ENCODE peak calls at places on chromosome 19, in five cellular contexts. W is CD8-positive, alpha-beta memory T cell; T is kidney; M is sigmoid colon; I is heart left ventricle. Q is an unnamed sample.

GRCh38 chr19:49855676-49856573 is 5.0 kb downstream of the PTOV1 start:
- DNase-seq in M (no peak), W (no peak), T (no peak), I (no peak), Q (no peak)

GRCh38 chr19:4525563-4526002 is 7.3 kb upstream of the PLIN4 start:
- DNase-seq in T (no peak), W (no peak), M (no peak), I (no peak), Q (no peak)

GRCh38 chr19:47331931-47332547 is at the start of gene C5AR2:
- DNase-seq in T (no peak), M (no peak), I (no peak), W (no peak), Q (no peak)

GRCh38 chr19:4198467-4199126 is 16.1 kb downstream of the ANKRD24 start:
- DNase-seq in T (no peak), W (no peak), M (no peak), I (no peak), Q (no peak)

GRCh38 chr19:44737238-44738160 is 11.0 kb upstream of the BCL3 start:
- DNase-seq in M (no peak), T (no peak), I (no peak), W (no peak), Q (no peak)

GRCh38 chr19:57099199-57099661 is 20.6 kb upstream of the USP29 start:
- DNase-seq in W (peak; percentile 60), M (peak; percentile 84), I (peak; percentile 67), T (peak; percentile 83), Q (peak; percentile 37)

GRCh38 chr19:51128227-51128626 is 3.5 kb downstream of the SIGLEC9 start:
- DNase-seq in M (peak; percentile 46), T (no peak), I (no peak), W (no peak), Q (no peak)

GRCh38 chr19:43738780-43739211 is 16.0 kb downstream of the SMG9 start:
- DNase-seq in W (peak; percentile 50), M (no peak), T (peak; percentile 24), I (no peak), Q (no peak)

GRCh38 chr19:13804830-13805683 is 9.8 kb downstream of the ZSWIM4 start:
- DNase-seq in W (no peak), M (peak; percentile 79), T (no peak), I (peak; percentile 63), Q (no peak)

GRCh38 chr19:1169921-1170885 is 3.9 kb downstream of the SBNO2 start:
- DNase-seq in I (peak; percentile 64), W (no peak), T (peak; percentile 74), M (peak; percentile 95), Q (no peak)

GRCh38 chr19:2084993-2085720 is 11.0 kb downstream of the MOB3A start:
- DNase-seq in T (peak; percentile 88), I (peak; percentile 69), M (peak; percentile 81), W (peak; percentile 98), Q (peak; percentile 89)

GRCh38 chr19:24052811-24053210 is 34.2 kb upstream of the ZNF254 start:
- DNase-seq in M (no peak), T (no peak), W (no peak), I (no peak), Q (no peak)

GRCh38 chr19:7605490-7606222 is 10.0 kb downstream of the CAMSAP3 start:
- DNase-seq in T (no peak), I (no peak), M (no peak), W (no peak), Q (no peak)

GRCh38 chr19:46493236-46494114 is 2.2 kb downstream of the PNMA8B start:
- DNase-seq in W (peak; percentile 57), T (no peak), I (peak; percentile 46), M (peak; percentile 72), Q (peak; percentile 57)

DNA sequence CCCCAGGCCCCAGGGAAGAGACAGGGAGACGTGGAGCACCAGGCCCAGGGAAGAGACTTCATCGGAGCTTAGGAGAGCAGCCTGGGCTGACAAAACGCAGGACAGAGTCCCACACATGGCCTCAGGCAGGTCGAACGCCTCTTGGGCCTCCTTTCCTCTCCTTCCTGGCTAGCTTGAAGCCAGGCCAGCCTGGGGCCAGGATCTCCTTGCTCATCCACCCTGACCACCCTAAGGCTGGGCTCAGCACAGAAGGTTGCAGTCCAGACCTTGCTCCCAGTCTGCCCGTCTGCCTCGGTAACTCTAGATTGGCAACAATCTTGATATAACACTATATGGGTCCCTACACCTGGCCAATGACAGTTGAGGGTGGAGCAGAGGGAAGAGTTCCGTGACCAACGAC is 10.1 kb downstream of the PPP6R1 start:
- DNase-seq in I (no peak), W (no peak), M (no peak), T (no peak), Q (no peak)
- H3K27ac ChIP-seq in I (no peak overlapping the region), W (peak overlapping the region; percentile 2), M (no peak overlapping the region), T (no peak overlapping the region), Q (no peak overlapping the region)

GRCh38 chr19:6530385-6531162 is at the start of gene TNFSF9:
- DNase-seq in I (peak; percentile 87), W (peak; percentile 89), T (peak; percentile 93), M (peak; percentile 95), Q (peak; percentile 67)
- H3K27ac ChIP-seq in I (peak within 1 kb of the TSS; percentile 65), W (peak within 1 kb of the TSS; percentile 79), T (no peak within 1 kb of the TSS), M (peak within 1 kb of the TSS; percentile 73), Q (no peak within 1 kb of the TSS)

GRCh38 chr19:12733907-12734214 is 623 bp downstream of the TRIR start:
- DNase-seq in W (no peak), M (no peak), T (no peak), I (no peak), Q (no peak)

GRCh38 chr19:12736854-12737665 is at the start of gene GET3:
- DNase-seq in W (peak; percentile 86), I (peak; percentile 95), T (peak; percentile 95), M (peak; percentile 98), Q (peak; percentile 76)

GRCh38 chr19:12733369-12733896 is 1.1 kb downstream of the TRIR start:
- DNase-seq in W (peak; percentile 59), M (no peak), T (no peak), I (no peak), Q (no peak)

GRCh38 chr19:12737666-12738351 is 512 bp downstream of the GET3 start:
- DNase-seq in I (no peak), M (no peak), T (no peak), W (no peak), Q (no peak)
- H3K27ac ChIP-seq in I (peak overlapping the region; percentile 96), M (peak overlapping the region; percentile 86), T (peak overlapping the region; percentile 92), W (peak overlapping the region; percentile 95), Q (peak overlapping the region; percentile 76)

GRCh38 chr19:19170053-19170945 is at the start of gene MEF2B:
- DNase-seq in T (peak; percentile 91), M (no peak), I (peak; percentile 86), W (peak; percentile 78), Q (peak; percentile 52)

GRCh38 chr19:19169236-19170052 is 619 bp downstream of the MEF2B start:
- DNase-seq in I (no peak), T (no peak), W (no peak), M (no peak), Q (no peak)

GRCh38 chr19:19171821-19172532 is 1.9 kb upstream of the MEF2B start:
- DNase-seq in M (no peak), T (no peak), W (no peak), I (no peak), Q (no peak)

GRCh38 chr19:19167612-19168011 is 2.5 kb downstream of the MEF2B start:
- DNase-seq in I (no peak), W (no peak), T (no peak), M (no peak), Q (no peak)

DNA sequence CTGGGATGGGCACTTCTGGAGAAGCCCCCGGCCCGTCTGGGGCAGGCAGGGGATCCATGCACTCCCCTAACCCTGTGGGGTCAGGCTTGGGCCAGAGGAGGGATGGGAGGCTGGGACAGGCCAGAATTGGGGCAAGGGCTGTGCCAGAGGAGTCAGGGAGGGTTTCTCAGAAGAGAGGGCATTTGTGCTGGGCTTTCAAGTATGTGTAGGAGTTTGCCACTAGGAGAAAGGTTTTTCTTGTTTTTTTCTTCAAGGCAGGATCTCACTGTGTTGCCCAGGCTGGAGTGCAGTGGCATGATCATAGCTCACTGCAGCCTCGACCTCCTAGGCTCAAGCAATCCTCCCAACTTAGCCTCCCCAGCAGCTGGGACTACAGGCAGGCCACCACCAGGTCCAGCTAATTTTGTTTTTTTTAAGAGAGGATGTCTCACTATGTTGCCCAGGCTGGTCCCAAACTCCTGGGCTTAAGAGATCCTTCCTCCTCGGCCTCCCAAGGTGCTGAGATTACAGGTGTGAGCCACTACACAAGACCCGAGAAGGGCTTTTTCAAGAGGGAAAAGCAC is 1.1 kb upstream of the MEF2B start:
- DNase-seq in T (no peak), I (no peak), W (no peak), M (no peak), Q (no peak)
- H3K27ac ChIP-seq in T (no peak overlapping the region), I (no peak overlapping the region), W (no peak overlapping the region), M (no peak overlapping the region), Q (no peak overlapping the region)

GRCh38 chr19:11252665-11253355 is 9.5 kb downstream of the DOCK6 start:
- DNase-seq in I (no peak), T (no peak), W (no peak), M (no peak), Q (no peak)

GRCh38 chr19:11254662-11255061 is 7.7 kb downstream of the DOCK6 start:
- DNase-seq in I (no peak), M (no peak), W (no peak), T (no peak), Q (no peak)

GRCh38 chr19:11257827-11258380 is 4.4 kb downstream of the DOCK6 start:
- DNase-seq in I (no peak), W (no peak), M (no peak), T (no peak), Q (no peak)

GRCh38 chr19:11251650-11252314 is 10.5 kb downstream of the DOCK6 start:
- DNase-seq in M (no peak), T (no peak), I (no peak), W (no peak), Q (no peak)

DNA sequence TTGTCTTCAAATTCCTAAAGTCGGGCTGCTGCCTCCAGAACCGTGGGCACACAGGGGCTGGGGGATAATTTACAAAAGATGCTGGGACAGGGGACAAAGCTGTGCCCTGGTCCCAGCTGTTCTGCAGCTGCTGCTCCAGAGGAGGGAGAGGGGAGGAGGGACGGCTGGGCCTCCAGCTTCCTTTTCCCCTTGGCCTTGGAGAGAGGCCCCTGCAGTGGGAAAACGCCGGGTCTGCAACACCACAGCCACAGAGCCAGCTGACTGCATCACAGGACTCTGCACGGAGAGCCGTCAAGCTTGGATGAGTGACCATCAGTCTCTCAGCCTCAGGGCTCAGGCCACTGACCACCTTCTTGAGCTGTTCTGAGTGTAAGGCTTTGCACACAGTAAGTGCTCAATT is 6.1 kb downstream of the DOCK6 start:
- DNase-seq in M (peak; percentile 84), W (no peak), I (peak; percentile 86), T (peak; percentile 87), Q (no peak)
- H3K27ac ChIP-seq in M (no peak overlapping the region), W (no peak overlapping the region), I (peak overlapping the region; percentile 37), T (no peak overlapping the region), Q (no peak overlapping the region)

GRCh38 chr19:38639679-38640078 is 7.8 kb upstream of the ACTN4 start:
- DNase-seq in M (no peak), W (no peak), T (no peak), I (no peak), Q (no peak)
- H3K27ac ChIP-seq in M (peak overlapping the region; percentile 49), W (no peak overlapping the region), T (no peak overlapping the region), I (peak overlapping the region; percentile 78), Q (no peak overlapping the region)